ENCODE peak calls at places on chromosomes 4 and X, in seven cellular contexts. M, G, K, Y, D, O and Z are unnamed samples.

GRCh38 chr4:149972407-149972806 is 105.8 kb upstream of the DCLK2 start:
- DNase-seq in G (no peak), K (no peak), Y (no peak), D (no peak), O (no peak), M (no peak), Z (no peak)

GRCh38 chr4:25271866-25272265 is 38.0 kb downstream of the PI4K2B start:
- DNase-seq in Y (no peak), K (no peak), M (no peak), O (no peak), G (no peak), D (no peak), Z (no peak)

GRCh38 chr4:15779336-15779735 is 1.2 kb downstream of the CD38 start:
- DNase-seq in K (peak; percentile 59), Y (peak; percentile 75), G (no peak), D (no peak), M (peak; percentile 67), O (peak; percentile 62), Z (peak; percentile 71)

GRCh38 chr4:158130204-158130603 is 42.6 kb downstream of the GASK1B start:
- DNase-seq in K (no peak), M (no peak), O (no peak), Y (no peak), G (no peak), D (no peak), Z (no peak)

GRCh38 chr4:79585834-79586233 is 177.8 kb upstream of the GK2 start:
- DNase-seq in D (no peak), K (no peak), Y (peak; percentile 49), M (no peak), G (no peak), O (no peak), Z (no peak)

GRCh38 chr4:139458999-139459398 is 5.1 kb downstream of the RAB33B start:
- DNase-seq in K (no peak), O (no peak), Y (peak; percentile 62), M (no peak), D (peak; percentile 52), G (no peak), Z (peak; percentile 41)

GRCh38 chrX:12360389-12360788 is 222.1 kb downstream of the FRMPD4 start:
- DNase-seq in D (no peak), K (peak; percentile 2), M (no peak), Y (no peak), O (no peak), G (no peak), Z (peak; percentile 88)

GRCh38 chrX:69238153-69238959 is 73.1 kb upstream of the PJA1 start:
- DNase-seq in K (no peak), D (no peak), Y (no peak), O (no peak), M (no peak), G (no peak), Z (no peak)

GRCh38 chr4:112379306-112379705 is 82.1 kb downstream of the ALPK1 start:
- DNase-seq in G (no peak), M (no peak), O (no peak), K (no peak), Y (peak; percentile 95), D (no peak), Z (no peak)

GRCh38 chrX:116972362-116972761 is 509.6 kb upstream of the CT83 start:
- DNase-seq in K (no peak), G (no peak), D (no peak), O (no peak), Y (no peak), M (no peak), Z (no peak)

GRCh38 chrX:49172280-49172780 is 632 bp downstream of the PLP2 start:
- DNase-seq in O (peak; percentile 74), K (no peak), M (peak; percentile 70), D (no peak), G (no peak), Y (no peak), Z (peak; percentile 60)

GRCh38 chrX:15909605-15910004 is 55.0 kb upstream of the AP1S2 start:
- DNase-seq in G (no peak), O (no peak), D (no peak), K (no peak), M (no peak), Y (peak; percentile 77), Z (no peak)

GRCh38 chr4:175536852-175537453 is 275.1 kb downstream of the GPM6A start:
- DNase-seq in O (no peak), K (peak; percentile 71), G (peak; percentile 7), Y (no peak), D (no peak), M (no peak), Z (peak; percentile 70)

GRCh38 chr4:156052116-156052515 is 98.5 kb upstream of the CTSO start:
- DNase-seq in O (no peak), D (no peak), Y (no peak), M (no peak), G (no peak), K (no peak), Z (peak; percentile 89)

GRCh38 chr4:150794706-150795105 is 212.8 kb downstream of the MAB21L2 start:
- DNase-seq in Y (no peak), O (no peak), G (no peak), K (peak; percentile 59), D (no peak), M (no peak), Z (no peak)

GRCh38 chr4:88382621-88383020 is 4.0 kb downstream of the HERC6 start:
- DNase-seq in Y (no peak), G (peak; percentile 84), K (no peak), O (no peak), D (no peak), M (no peak), Z (peak; percentile 5)

GRCh38 chrX:113275769-113276168 is 435.1 kb upstream of the AMOT start:
- DNase-seq in G (no peak), K (no peak), M (no peak), D (no peak), Y (no peak), O (no peak), Z (no peak)

GRCh38 chr4:154491731-154492249 is at the start of gene DCHS2:
- DNase-seq in D (peak; percentile 49), O (peak; percentile 46), K (no peak), G (no peak), M (no peak), Y (peak; percentile 86), Z (no peak)

DNA sequence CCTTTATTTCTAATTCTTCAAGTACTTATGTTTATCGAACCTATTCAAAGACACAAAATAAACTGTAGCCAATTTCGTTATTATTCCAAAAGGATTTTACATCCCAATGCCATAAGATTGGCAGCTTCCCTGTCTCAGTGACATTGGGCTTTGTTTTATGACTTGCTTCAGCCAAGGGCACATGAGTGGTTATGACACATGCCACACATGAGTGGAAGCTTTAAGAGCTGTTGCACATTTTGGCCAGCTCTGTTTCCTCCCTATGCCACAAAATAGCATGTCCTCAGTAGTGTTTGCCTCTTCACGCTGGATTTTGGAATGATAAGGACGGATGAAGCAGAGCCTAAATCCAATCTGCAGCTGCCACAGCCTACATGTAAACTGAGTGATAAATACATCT is 21.9 kb downstream of the SEC24D start:
- DNase-seq in G (no peak), K (no peak), D (no peak), O (no peak), Y (no peak), M (no peak), Z (no peak)
- H3K36me3 ChIP-seq in G (peaks cover 14% of the 10 kb centered on the region), K (peaks cover 80% of the 10 kb centered on the region), D (no peaks in the 10 kb centered on the region), O (peaks cover 23% of the 10 kb centered on the region), Y (peaks cover 88% of the 10 kb centered on the region), M (peaks cover 35% of the 10 kb centered on the region), Z (peaks cover 25% of the 10 kb centered on the region)

GRCh38 chr4:168917150-168917779 is 92.8 kb downstream of the CBR4 start:
- DNase-seq in M (no peak), G (no peak), O (peak; percentile 36), D (no peak), Y (no peak), K (peak; percentile 24), Z (peak; percentile 37)

GRCh38 chr4:168908859-168909390 is 101.1 kb downstream of the CBR4 start:
- DNase-seq in D (no peak), K (no peak), G (no peak), Y (no peak), O (no peak), M (no peak), Z (no peak)

GRCh38 chr4:168919706-168920324 is 90.2 kb downstream of the CBR4 start:
- DNase-seq in O (no peak), D (no peak), K (no peak), Y (no peak), M (no peak), G (no peak), Z (no peak)

GRCh38 chr4:168914095-168914494 is 96.0 kb downstream of the CBR4 start:
- DNase-seq in O (no peak), D (no peak), G (no peak), Y (no peak), K (no peak), M (no peak), Z (no peak)
- H3K36me3 ChIP-seq in O (peaks cover 2% of the 10 kb centered on the region), D (no peaks in the 10 kb centered on the region), G (no peaks in the 10 kb centered on the region), Y (peaks cover 82% of the 10 kb centered on the region), K (peaks cover 55% of the 10 kb centered on the region), M (peaks cover 30% of the 10 kb centered on the region), Z (peaks cover 13% of the 10 kb centered on the region)

DNA sequence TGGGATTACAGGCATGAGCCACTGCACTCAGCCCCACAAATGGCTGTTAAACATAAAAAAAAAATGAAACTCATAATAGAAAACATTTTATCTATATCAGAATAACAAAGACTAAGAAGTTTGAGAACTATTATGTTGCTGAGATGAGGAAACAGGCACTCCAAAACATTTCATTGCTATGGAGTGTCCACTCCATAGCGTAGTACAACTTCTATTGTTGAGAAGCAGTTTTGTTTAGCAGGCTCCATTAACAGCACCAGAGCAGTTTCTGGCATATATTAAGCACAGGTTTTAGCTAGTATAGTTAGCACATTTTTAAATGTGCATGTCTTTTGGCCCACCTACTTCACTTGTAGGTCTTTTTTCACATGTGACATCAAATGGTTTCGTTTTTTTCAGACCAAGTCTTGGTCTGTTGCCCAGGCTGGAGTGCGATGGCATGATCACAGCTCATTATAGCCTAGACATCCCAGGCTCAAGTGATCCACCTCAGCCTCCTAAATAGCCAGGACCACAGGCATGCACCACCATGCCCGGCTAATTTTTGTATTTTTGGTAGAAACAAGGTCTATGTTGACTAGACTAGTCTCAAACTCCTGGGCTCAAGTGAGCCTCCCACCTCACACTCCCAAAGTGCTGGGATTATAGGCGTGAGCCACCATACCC is 5.8 kb downstream of the HMGB2 start:
- DNase-seq in G (no peak), M (no peak), O (no peak), D (no peak), Y (no peak), K (no peak), Z (no peak)
- H3K36me3 ChIP-seq in G (no peaks in the 10 kb centered on the region), M (no peaks in the 10 kb centered on the region), O (no peaks in the 10 kb centered on the region), D (no peaks in the 10 kb centered on the region), Y (peaks cover 66% of the 10 kb centered on the region), K (no peaks in the 10 kb centered on the region), Z (peaks cover 2% of the 10 kb centered on the region)

GRCh38 chr4:39305902-39306677 is 60.1 kb downstream of the RFC1 start:
- DNase-seq in Y (no peak), O (no peak), G (no peak), M (no peak), K (no peak), D (no peak), Z (no peak)

GRCh38 chr4:39308576-39308975 is 57.6 kb downstream of the RFC1 start:
- DNase-seq in D (no peak), M (no peak), Y (no peak), O (no peak), G (no peak), K (no peak), Z (no peak)

GRCh38 chr4:39303871-39304270 is 62.3 kb downstream of the RFC1 start:
- DNase-seq in K (no peak), M (no peak), G (no peak), O (no peak), D (no peak), Y (no peak), Z (no peak)

GRCh38 chr4:39304651-39305050 is 61.5 kb downstream of the RFC1 start:
- DNase-seq in K (peak; percentile 42), Y (no peak), G (no peak), M (no peak), D (no peak), O (no peak), Z (no peak)

GRCh38 chr4:39302901-39303300 is 63.3 kb downstream of the RFC1 start:
- DNase-seq in M (no peak), G (no peak), K (no peak), O (no peak), D (no peak), Y (no peak), Z (no peak)
- H3K36me3 ChIP-seq in M (peaks cover 16% of the 10 kb centered on the region), G (peaks cover 15% of the 10 kb centered on the region), K (peaks cover 15% of the 10 kb centered on the region), O (peaks cover 4% of the 10 kb centered on the region), D (peaks cover 1% of the 10 kb centered on the region), Y (peaks cover 83% of the 10 kb centered on the region), Z (peaks cover 10% of the 10 kb centered on the region)